ENCODE peak calls at places on chromosome 6, in six cellular contexts. F is HCT116, X is GM12891, K is GM12878, U is spleen, O is prostate gland. C is an unnamed sample.

GRCh38 chr6:136985502-136985901 is 59.3 kb downstream of the IL20RA start:
- DNase-seq in F (no peak), X (no peak), K (no peak), U (no peak), O (no peak), C (no peak)

GRCh38 chr6:26045046-26045938 is 41.9 kb upstream of the HFE start:
- DNase-seq in F (no peak), X (no peak), K (peak), U (peak), O (peak), C (peak)

GRCh38 chr6:106163446-106163965 is 77.4 kb downstream of the PRDM1 start:
- DNase-seq in F (no peak), X (no peak), K (peak), U (peak), O (no peak), C (no peak)

GRCh38 chr6:34104628-34105027 is 41.3 kb downstream of the GRM4 start:
- DNase-seq in F (no peak), X (no peak), K (no peak), U (no peak), O (no peak), C (no peak)

GRCh38 chr6:66897576-66897975 is 1190.5 kb upstream of the EYS start:
- DNase-seq in F (no peak), X (no peak), K (no peak), U (no peak), O (no peak), C (no peak)

GRCh38 chr6:6694825-6695710 is 106.5 kb downstream of the LY86 start:
- DNase-seq in F (no peak), X (no peak), K (no peak), U (peak), O (no peak), C (peak)

GRCh38 chr6:161683400-161683799 is 409.5 kb upstream of the AGPAT4 start:
- DNase-seq in F (no peak), X (no peak), K (no peak), U (no peak), O (no peak), C (no peak)

GRCh38 chr6:33686981-33687975 is 24.2 kb downstream of the UQCC2 start:
- DNase-seq in F (no peak), X (no peak), K (no peak), U (no peak), O (no peak), C (no peak)

GRCh38 chr6:73234732-73235131 is 9.4 kb upstream of the KHDC1L start:
- DNase-seq in F (no peak), X (no peak), K (no peak), U (no peak), O (no peak), C (no peak)

GRCh38 chr6:127462391-127462790 is 3.2 kb upstream of the KIAA0408 start:
- DNase-seq in F (no peak), X (no peak), K (no peak), U (no peak), O (no peak), C (no peak)

GRCh38 chr6:12182676-12183075 is 107.5 kb upstream of the EDN1 start:
- DNase-seq in F (no peak), X (no peak), K (no peak), U (no peak), O (no peak), C (no peak)

GRCh38 chr6:12075067-12075563 is 63.0 kb downstream of the HIVEP1 start:
- DNase-seq in F (no peak), X (no peak), K (no peak), U (no peak), O (no peak), C (no peak)

GRCh38 chr6:29709178-29709576 is 14.1 kb upstream of the HLA-F start:
- DNase-seq in F (no peak), X (no peak), K (no peak), U (no peak), O (no peak), C (no peak)

GRCh38 chr6:29710281-29710941 is 12.8 kb upstream of the HLA-F start:
- DNase-seq in F (no peak), X (no peak), K (no peak), U (no peak), O (no peak), C (no peak)

GRCh38 chr6:29702519-29703103 is 20.6 kb upstream of the HLA-F start:
- DNase-seq in F (peak), X (peak), K (no peak), U (peak), O (no peak), C (no peak)

GRCh38 chr6:29705389-29706231 is 17.6 kb upstream of the HLA-F start:
- DNase-seq in F (peak), X (no peak), K (no peak), U (no peak), O (no peak), C (no peak)

GRCh38 chr6:29708432-29709177 is 14.6 kb upstream of the HLA-F start:
- DNase-seq in F (no peak), X (no peak), K (peak), U (no peak), O (no peak), C (no peak)
- TF ChIP-seq POLR2AphosphoS5 in F (no peak), X (no peak), K (no peak), U (no peak), O (no peak), C (no peak)

DNA sequence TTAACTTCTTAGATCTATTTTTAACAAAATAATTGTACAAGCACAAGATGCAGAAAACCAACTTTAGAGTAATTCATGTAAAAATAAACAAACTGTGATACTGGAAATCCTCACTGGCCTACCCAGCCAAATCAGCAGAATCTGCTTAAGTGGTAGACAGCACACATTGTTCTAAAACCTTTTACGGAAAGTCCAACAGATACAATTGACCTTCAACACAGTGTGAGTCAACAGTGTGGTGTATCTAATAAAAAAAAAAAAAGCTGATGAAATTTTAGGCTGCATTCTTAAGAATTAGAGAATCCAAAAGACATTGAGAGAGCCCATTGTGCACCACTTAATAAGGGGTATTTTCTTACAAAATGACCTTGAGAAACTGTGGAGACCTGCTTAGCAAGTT is 174.5 kb downstream of the COL21A1 start:
- DNase-seq in F (no peak), X (no peak), K (no peak), U (no peak), O (no peak), C (no peak)
- TF ChIP-seq POLR2AphosphoS5 in F (no peak), X (no peak), K (no peak), U (no peak), O (peak), C (no peak)

GRCh38 chr6:17987576-17988421 is at the start of gene KIF13A:
- DNase-seq in F (no peak), X (peak), K (no peak), U (peak), O (peak), C (peak)
- TF ChIP-seq POLR2AphosphoS5 in F (peak), X (no peak), K (no peak), U (peak), O (peak), C (no peak)

GRCh38 chr6:30912746-30913520 is 1.1 kb upstream of the VARS2 start:
- DNase-seq in F (no peak), X (no peak), K (no peak), U (no peak), O (no peak), C (no peak)
- TF ChIP-seq POLR2AphosphoS5 in F (no peak), X (no peak), K (no peak), U (no peak), O (no peak), C (no peak)

DNA sequence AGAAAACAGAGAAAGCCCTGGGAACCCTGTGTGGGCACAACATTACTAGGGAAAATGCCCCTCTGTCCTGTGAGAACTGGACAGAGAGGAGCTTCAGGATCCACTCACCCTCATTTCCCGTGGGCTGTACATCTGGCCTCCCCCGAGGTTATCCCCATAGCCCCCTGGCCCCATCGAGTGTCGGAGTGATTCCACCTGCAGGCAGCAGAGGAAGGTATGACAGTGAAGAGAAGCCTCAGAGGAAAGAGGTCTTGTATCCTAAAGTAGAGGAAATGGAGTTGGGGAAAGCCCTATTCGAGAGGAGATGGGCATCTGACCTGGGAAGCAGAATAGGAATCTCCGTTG is 2.4 kb upstream of the AGER start:
- DNase-seq in F (no peak), X (no peak), K (no peak), U (peak), O (no peak), C (no peak)
- TF ChIP-seq POLR2AphosphoS5 in F (no peak), X (no peak), K (no peak), U (no peak), O (no peak), C (no peak)

GRCh38 chr6:165776699-165777098 is 113.7 kb upstream of the PDE10A start:
- DNase-seq in F (no peak), X (no peak), K (no peak), U (no peak), O (no peak), C (no peak)
- TF ChIP-seq POLR2AphosphoS5 in F (no peak), X (no peak), K (no peak), U (no peak), O (no peak), C (no peak)

C was measured in sigmoid colon.